ENCODE peak calls at places on chromosomes 16 and 17, in four cellular contexts. H, A, T and V are unnamed samples.

GRCh38 chr16:17222756-17223411 is 247.9 kb downstream of the XYLT1 start:
- DNase-seq in H (no peak), A (no peak), T (no peak), V (no peak)

GRCh38 chr16:66618588-66618987 is 14.1 kb downstream of the CMTM3 start:
- DNase-seq in H (no peak), A (no peak), T (no peak), V (no peak)

GRCh38 chr16:11994187-11995119 is 17.9 kb downstream of the SNX29 start:
- DNase-seq in H (no peak), A (no peak), T (no peak), V (no peak)

GRCh38 chr17:75246404-75246803 is 15.0 kb downstream of the GGA3 start:
- DNase-seq in H (no peak), A (no peak), T (no peak), V (no peak)

GRCh38 chr16:69190598-69190997 is 3.6 kb downstream of the SNTB2 start:
- DNase-seq in H (no peak), A (no peak), T (no peak), V (no peak)

GRCh38 chr16:79532785-79533184 is 67.8 kb downstream of the MAF start:
- DNase-seq in H (no peak), A (no peak), T (no peak), V (no peak)

GRCh38 chr17:21678451-21679081 is 13.8 kb upstream of the KCNJ18 start:
- DNase-seq in H (no peak), A (no peak), T (no peak), V (no peak)

GRCh38 chr17:61400058-61400785 is 579 bp downstream of the TBX2 start:
- DNase-seq in H (no peak), A (no peak), T (no peak), V (no peak)

GRCh38 chr17:7466644-7467341 is 12.6 kb downstream of the ZBTB4 start:
- DNase-seq in H (no peak), A (peak), T (no peak), V (no peak)

GRCh38 chr17:41529491-41529915 is 1.4 kb upstream of the KRT19 start:
- DNase-seq in H (peak), A (no peak), T (no peak), V (no peak)